ENCODE peak calls at places on chromosome 11, in nine cellular contexts. O is lower leg skin; Y is iPS-NIHi11; J is stimulated activated naive B cell treated with anti-CD40 and anti-IgM and Interleukin-4, amounts not matched to agents 10 μg/mL and 1 μg/mL and 100 μg/mL, for 72 hours; H is ascending aorta; D is AG08395; R is activated T-helper 1 cell treated with anti-CD3 and anti-CD28 coated beads, Interleukin-12 subunit alpha, Interleukin-12 subunit beta, Interleukin-2, Interleukin-4 antibody, amounts not matched to agents 30 ng/mL and 10 ng/mL and 1 ng/mL, durations not matched to agents 14 hours and 24 hours and 36 hours; T is left lung; N is transverse colon. A is an unnamed sample.

GRCh38 chr11:47861762-47862161 is 13.6 kb upstream of the NUP160 start:
- DNase-seq in R (no peak), H (no peak), J (no peak), T (no peak), N (no peak), O (no peak), D (peak; percentile 48), Y (no peak), A (no peak)

GRCh38 chr11:34274712-34275398 is 83.0 kb downstream of the ABTB2 start:
- DNase-seq in Y (peak; percentile 68), H (peak; percentile 97), O (peak; percentile 93), D (peak; percentile 98), R (no peak), T (peak; percentile 88), N (peak; percentile 73), J (no peak), A (peak; percentile 91)

GRCh38 chr11:16790484-16791240 is 52.2 kb downstream of the C11orf58 start:
- DNase-seq in R (no peak), N (no peak), Y (no peak), T (no peak), J (no peak), D (no peak), H (no peak), O (no peak), A (no peak)

GRCh38 chr11:27910186-27910941 is 197.6 kb downstream of the KIF18A start:
- DNase-seq in D (no peak), J (no peak), Y (no peak), O (no peak), R (no peak), T (no peak), H (no peak), N (no peak), A (no peak)

GRCh38 chr11:2827792-2828191 is 57.8 kb downstream of the CDKN1C start:
- DNase-seq in J (no peak), O (no peak), N (no peak), T (peak; percentile 35), R (no peak), H (no peak), D (no peak), Y (no peak), A (peak; percentile 47)

GRCh38 chr11:106278391-106278790 is 200.9 kb downstream of the AASDHPPT start:
- DNase-seq in O (no peak), D (no peak), R (no peak), T (no peak), Y (no peak), N (no peak), J (no peak), H (no peak), A (no peak)

GRCh38 chr11:34249439-34250073 is 108.3 kb downstream of the ABTB2 start:
- DNase-seq in N (no peak), Y (no peak), O (no peak), D (no peak), H (no peak), J (no peak), R (no peak), T (no peak), A (no peak)

GRCh38 chr11:64723117-64723906 is at the start of gene NRXN2:
- DNase-seq in Y (peak; percentile 98), R (peak; percentile 90), T (peak; percentile 94), D (peak; percentile 97), N (peak; percentile 83), O (peak; percentile 65), H (peak; percentile 85), J (peak; percentile 86), A (peak; percentile 93)

GRCh38 chr11:126114486-126115252 is 52.0 kb upstream of the CDON start:
- DNase-seq in N (no peak), O (no peak), R (no peak), Y (no peak), J (no peak), H (no peak), D (no peak), T (no peak), A (peak; percentile 57)

GRCh38 chr11:23205156-23205871 is 345.0 kb upstream of the CCDC179 start:
- DNase-seq in H (no peak), R (no peak), Y (no peak), D (no peak), J (no peak), O (no peak), N (no peak), T (no peak), A (no peak)

GRCh38 chr11:108963118-108963517 is 298.2 kb downstream of the DDX10 start:
- DNase-seq in J (no peak), T (no peak), R (no peak), O (no peak), H (no peak), D (no peak), N (no peak), Y (no peak), A (no peak)

GRCh38 chr11:69867076-69868002 is 48.1 kb upstream of the FGF3 start:
- DNase-seq in T (no peak), N (no peak), R (no peak), O (no peak), H (no peak), J (no peak), D (peak; percentile 70), Y (no peak), A (peak; percentile 65)

GRCh38 chr11:107969219-107969618 is 39.5 kb upstream of the CUL5 start:
- DNase-seq in H (no peak), Y (no peak), D (no peak), T (no peak), N (no peak), R (no peak), O (no peak), J (no peak), A (no peak)

GRCh38 chr11:76077575-76078150 is 128.6 kb downstream of the WNT11 start:
- DNase-seq in O (no peak), J (no peak), D (peak; percentile 4), N (no peak), T (no peak), R (no peak), H (no peak), Y (no peak), A (no peak)

GRCh38 chr11:129709801-129710398 is 105.7 kb upstream of the TMEM45B start:
- DNase-seq in R (no peak), D (no peak), O (no peak), J (no peak), H (peak; percentile 12), Y (no peak), T (no peak), N (no peak), A (no peak)

GRCh38 chr11:78039391-78039918 is 16.4 kb upstream of the KCTD14 start:
- DNase-seq in N (no peak), R (no peak), T (no peak), J (no peak), O (no peak), D (no peak), H (no peak), Y (no peak), A (no peak)

GRCh38 chr11:126547161-126547560 is 191.7 kb downstream of the ST3GAL4 start:
- DNase-seq in J (no peak), O (no peak), R (no peak), D (peak; percentile 92), N (no peak), H (no peak), Y (no peak), T (no peak), A (no peak)

GRCh38 chr11:120034176-120034575 is 103.7 kb downstream of the TRIM29 start:
- DNase-seq in J (no peak), D (no peak), R (no peak), H (peak; percentile 16), N (no peak), T (no peak), Y (no peak), O (no peak), A (no peak)

GRCh38 chr11:35158371-35159081 is 19.6 kb downstream of the CD44 start:
- DNase-seq in J (no peak), T (no peak), R (no peak), D (no peak), N (peak; percentile 47), Y (no peak), H (peak; percentile 79), O (peak; percentile 81), A (peak; percentile 53)

GRCh38 chr11:84215671-84216070 is 929.5 kb upstream of the CCDC90B start:
- DNase-seq in N (no peak), D (no peak), R (no peak), T (no peak), H (no peak), O (no peak), Y (no peak), J (no peak), A (no peak)

GRCh38 chr11:703515-703914 is 2.5 kb upstream of the EPS8L2 start:
- DNase-seq in Y (no peak), D (no peak), R (no peak), T (no peak), J (no peak), H (no peak), N (no peak), O (no peak), A (peak; percentile 14)

GRCh38 chr11:76208829-76209670 is 2.7 kb upstream of the WNT11 start:
- DNase-seq in H (peak; percentile 86), T (peak; percentile 94), N (peak; percentile 85), Y (peak; percentile 85), J (peak; percentile 69), O (no peak), D (peak; percentile 50), R (peak; percentile 69), A (peak; percentile 92)

GRCh38 chr11:36372101-36372767 is 76.1 kb downstream of the PRR5L start:
- DNase-seq in O (no peak), T (no peak), H (peak; percentile 70), J (no peak), Y (no peak), D (peak; percentile 74), R (no peak), N (no peak), A (no peak)

GRCh38 chr11:1158681-1159525 is 1.1 kb downstream of the MUC5AC start:
- DNase-seq in D (no peak), N (no peak), T (peak; percentile 69), Y (peak; percentile 14), H (no peak), R (no peak), O (no peak), J (peak; percentile 0), A (no peak)

GRCh38 chr11:19288256-19288655 is 47.5 kb upstream of the E2F8 start:
- DNase-seq in T (no peak), H (no peak), O (no peak), R (no peak), N (no peak), D (no peak), Y (no peak), J (no peak), A (no peak)

GRCh38 chr11:68946416-68947090 is 34.2 kb downstream of the MRGPRD start:
- DNase-seq in Y (no peak), R (no peak), T (no peak), D (peak; percentile 97), H (peak; percentile 82), J (no peak), O (no peak), N (no peak), A (peak; percentile 47)

GRCh38 chr11:7572001-7572712 is 58.4 kb downstream of the PPFIBP2 start:
- DNase-seq in R (no peak), N (no peak), O (no peak), J (no peak), D (no peak), T (no peak), Y (peak; percentile 10), H (peak; percentile 45), A (no peak)

GRCh38 chr11:11978792-11979486 is 29.5 kb downstream of the DKK3 start:
- DNase-seq in R (no peak), J (no peak), N (peak; percentile 29), Y (no peak), T (no peak), O (no peak), H (peak; percentile 86), D (no peak), A (peak; percentile 86)

GRCh38 chr11:64357904-64358535 is 942 bp upstream of the RPS6KA4 start:
- DNase-seq in T (peak; percentile 78), Y (no peak), O (no peak), D (no peak), H (no peak), R (peak; percentile 19), J (no peak), N (peak; percentile 32), A (peak; percentile 68)

GRCh38 chr11:1152316-1153104 is 5.2 kb upstream of the MUC5AC start:
- DNase-seq in T (peak; percentile 72), R (no peak), O (no peak), D (no peak), Y (peak; percentile 26), J (peak; percentile 32), H (no peak), N (no peak), A (no peak)

GRCh38 chr11:103091441-103091809 is 535 bp downstream of the DCUN1D5 start:
- DNase-seq in N (peak; percentile 35), D (peak; percentile 22), O (no peak), H (peak; percentile 68), Y (peak; percentile 58), R (peak; percentile 25), T (peak; percentile 86), J (peak; percentile 25), A (peak; percentile 67)

A was measured in right cardiac atrium.